ENCODE peak calls at places on chromosomes 5 and 9, in seven cellular contexts. X, D, N, M, E, T and R are unnamed samples.

GRCh38 chr5:12274236-12274635 is 370.0 kb upstream of the CTNND2 start:
- DNase-seq in D (no peak), M (no peak), T (no peak), X (no peak), N (no peak), E (no peak), R (no peak)

GRCh38 chr9:23341346-23341745 is 484.7 kb downstream of the ELAVL2 start:
- DNase-seq in X (no peak), D (no peak), M (no peak), N (no peak), E (no peak), T (no peak), R (no peak)

GRCh38 chr9:5949103-5949699 is 58.5 kb downstream of the MLANA start:
- DNase-seq in E (no peak), D (no peak), N (no peak), X (no peak), M (no peak), T (peak; percentile 21), R (peak; percentile 28)

GRCh38 chr5:59193616-59194319 is 610.9 kb downstream of the RAB3C start:
- DNase-seq in X (peak; percentile 92), N (no peak), D (no peak), E (peak; percentile 83), T (peak; percentile 100), M (peak; percentile 95), R (no peak)

GRCh38 chr9:137044502-137045177 is 1.3 kb downstream of the NPDC1 start:
- DNase-seq in T (no peak), N (no peak), M (no peak), X (no peak), E (no peak), D (peak; percentile 83), R (no peak)

GRCh38 chr9:106753155-106753671 is 109.8 kb upstream of the ZNF462 start:
- DNase-seq in N (no peak), E (no peak), M (no peak), X (no peak), D (no peak), T (no peak), R (peak; percentile 68)

GRCh38 chr9:6758418-6759113 is 793 bp downstream of the KDM4C start:
- DNase-seq in N (peak; percentile 50), M (no peak), E (peak; percentile 50), T (peak; percentile 75), D (peak; percentile 61), X (peak; percentile 55), R (peak; percentile 37)

GRCh38 chr5:120599576-120599975 is 135.5 kb downstream of the PRR16 start:
- DNase-seq in X (peak; percentile 64), M (peak; percentile 68), N (no peak), T (peak; percentile 77), E (no peak), D (no peak), R (no peak)

GRCh38 chr9:70609542-70610286 is 195.3 kb upstream of the KLF9 start:
- DNase-seq in N (peak; percentile 53), D (no peak), X (peak; percentile 91), E (no peak), T (peak; percentile 72), M (peak; percentile 82), R (no peak)

GRCh38 chr9:120353501-120353900 is 226.5 kb downstream of the CDK5RAP2 start:
- DNase-seq in E (no peak), T (no peak), D (no peak), X (peak; percentile 45), M (peak; percentile 41), N (peak; percentile 25), R (no peak)

GRCh38 chr9:124497441-124497840 is 9.8 kb downstream of the NR5A1 start:
- DNase-seq in T (no peak), N (no peak), E (no peak), D (no peak), X (no peak), M (no peak), R (no peak)

GRCh38 chr5:107104774-107105050 is 566.0 kb downstream of the EFNA5 start:
- DNase-seq in X (peak; percentile 8), D (no peak), N (no peak), M (no peak), T (no peak), E (peak; percentile 10), R (no peak)

GRCh38 chr5:56330167-56330566 is 97.0 kb upstream of the ANKRD55 start:
- DNase-seq in M (no peak), X (no peak), T (no peak), N (no peak), E (no peak), D (no peak), R (no peak)

GRCh38 chr9:7790022-7790818 is 9.4 kb downstream of the DMAC1 start:
- DNase-seq in D (peak; percentile 24), N (no peak), E (no peak), M (no peak), X (no peak), T (no peak), R (no peak)

GRCh38 chr5:143311428-143311827 is 92.1 kb downstream of the NR3C1 start:
- DNase-seq in M (peak; percentile 60), D (no peak), N (no peak), X (peak; percentile 53), E (no peak), T (peak; percentile 94), R (no peak)

GRCh38 chr5:150401076-150401375 is 11.7 kb downstream of the CD74 start:
- DNase-seq in T (no peak), N (no peak), D (peak; percentile 54), X (no peak), E (no peak), M (no peak), R (no peak)

GRCh38 chr9:90060256-90060655 is 455.4 kb downstream of the GADD45G start:
- DNase-seq in E (no peak), N (no peak), M (no peak), X (no peak), D (no peak), T (no peak), R (no peak)

GRCh38 chr9:30172206-30172605 is 2212.2 kb upstream of the ACO1 start:
- DNase-seq in N (no peak), D (no peak), M (peak; percentile 5), T (no peak), X (no peak), E (no peak), R (no peak)

DNA sequence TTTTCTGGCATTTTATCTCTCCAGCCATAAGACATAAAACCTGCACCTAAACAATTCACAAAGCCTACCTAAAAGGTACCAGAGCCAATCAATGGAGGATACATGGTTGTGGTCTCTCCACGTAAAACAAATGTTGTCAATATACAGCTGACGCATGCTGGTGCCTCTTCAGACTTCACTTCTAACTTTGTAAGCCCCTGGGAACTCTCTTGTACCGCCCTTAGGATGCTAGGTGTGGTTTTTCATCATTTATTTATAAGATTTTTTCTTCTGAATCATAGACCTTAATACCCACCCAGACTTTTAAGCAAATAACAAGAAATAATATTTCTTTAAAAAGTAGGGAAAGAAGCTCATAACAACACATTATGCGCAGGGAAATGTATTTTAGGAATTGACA is 33.1 kb downstream of the SSBP2 start:
- DNase-seq in M (peak; percentile 55), T (no peak), D (no peak), N (no peak), E (no peak), X (no peak), R (no peak)
- H3K4me3 ChIP-seq in M (no peak overlapping the region), T (no peak overlapping the region), D (no peak overlapping the region), N (no peak overlapping the region), E (no peak overlapping the region), X (no peak overlapping the region), R (no peak overlapping the region)

GRCh38 chr9:133956520-133957076 is 35.5 kb downstream of the VAV2 start:
- DNase-seq in T (peak; percentile 5), N (no peak), X (peak; percentile 46), E (no peak), D (peak; percentile 87), M (peak; percentile 28), R (no peak)
- H3K4me3 ChIP-seq in T (no peak overlapping the region), N (no peak overlapping the region), X (no peak overlapping the region), E (no peak overlapping the region), D (peak overlapping the region; percentile 35), M (no peak overlapping the region), R (no peak overlapping the region)

DNA sequence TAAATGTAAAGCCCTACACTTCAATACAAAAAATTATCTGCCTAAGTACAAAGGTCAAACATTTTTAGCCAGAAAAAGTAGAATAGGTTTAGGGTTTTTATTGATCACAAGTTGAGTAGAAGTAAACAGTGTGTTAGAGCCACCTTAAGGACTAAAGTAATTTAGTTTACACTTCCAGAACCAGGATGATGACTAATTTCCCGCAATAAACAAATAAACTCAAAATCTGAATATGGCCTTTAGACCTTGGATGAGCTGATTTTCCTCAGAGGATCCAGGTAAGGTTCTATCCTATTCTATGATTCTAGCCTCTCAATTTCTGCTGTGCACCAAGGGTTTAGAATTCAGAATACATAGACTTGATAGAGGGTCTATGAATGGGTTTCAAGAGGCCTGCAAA is 179.4 kb upstream of the TBCA start:
- DNase-seq in N (no peak), E (no peak), D (no peak), M (no peak), X (no peak), T (no peak), R (no peak)
- H3K4me3 ChIP-seq in N (no peak overlapping the region), E (no peak overlapping the region), D (no peak overlapping the region), M (no peak overlapping the region), X (no peak overlapping the region), T (no peak overlapping the region), R (no peak overlapping the region)

GRCh38 chr5:169785731-169786130 is 148.7 kb downstream of the DOCK2 start:
- DNase-seq in X (no peak), E (no peak), M (no peak), T (no peak), D (no peak), N (no peak), R (no peak)
- H3K4me3 ChIP-seq in X (no peak overlapping the region), E (no peak overlapping the region), M (no peak overlapping the region), T (no peak overlapping the region), D (no peak overlapping the region), N (no peak overlapping the region), R (no peak overlapping the region)

GRCh38 chr9:77010527-77010926 is 8.9 kb upstream of the FOXB2 start:
- DNase-seq in E (no peak), X (no peak), T (no peak), M (no peak), D (no peak), N (no peak), R (no peak)
- H3K4me3 ChIP-seq in E (no peak overlapping the region), X (no peak overlapping the region), T (no peak overlapping the region), M (no peak overlapping the region), D (no peak overlapping the region), N (no peak overlapping the region), R (no peak overlapping the region)

GRCh38 chr5:134116789-134117761 is 2.6 kb downstream of the TCF7 start:
- DNase-seq in N (no peak), T (no peak), D (no peak), M (no peak), X (no peak), E (no peak), R (no peak)
- H3K4me3 ChIP-seq in N (no peak overlapping the region), T (no peak overlapping the region), D (no peak overlapping the region), M (no peak overlapping the region), X (no peak overlapping the region), E (no peak overlapping the region), R (peak overlapping the region; percentile 78)